ENCODE peak calls at places on chromosomes 6 and 20, in ten cellular contexts. W is effector memory CD4-positive, alpha-beta T cell; O is neuronal stem cell; J is CD8-positive, alpha-beta T cell; N is IMR-90; R is aorta; M is CD8-positive, alpha-beta memory T cell; Z is lower lobe of right lung; U is SJCRH30; X is left lung. C is an unnamed sample. For H3K4me1, the result is how much of the 10 kb centered on the place peaks cover.

GRCh38 chr6:131362070-131362469 is 211.0 kb upstream of the ARG1 start:
- DNase-seq in W (no peak), O (no peak), J (no peak), N (no peak), R (no peak), M (no peak), Z (no peak), U (no peak), X (no peak), C (no peak)

GRCh38 chr6:132219901-132220300 is 181.4 kb downstream of the MOXD1 start:
- DNase-seq in W (no peak), O (no peak), J (no peak), N (no peak), R (no peak), M (no peak), Z (no peak), U (no peak), X (no peak), C (no peak)

GRCh38 chr20:50625986-50626677 is 65.2 kb downstream of the RIPOR3 start:
- DNase-seq in W (no peak), O (no peak), J (no peak), N (peak), R (peak), M (no peak), Z (no peak), U (peak), X (no peak), C (no peak)

GRCh38 chr6:36071714-36072113 is 44.1 kb downstream of the MAPK14 start:
- DNase-seq in W (no peak), O (no peak), J (no peak), N (no peak), R (no peak), M (no peak), Z (no peak), U (no peak), X (no peak), C (no peak)

GRCh38 chr20:44254073-44254472 is 7.0 kb downstream of the GDAP1L1 start:
- DNase-seq in W (no peak), O (no peak), J (no peak), N (no peak), R (no peak), M (no peak), Z (no peak), U (no peak), X (no peak), C (no peak)

GRCh38 chr20:35578469-35578868 is 36.6 kb downstream of the ERGIC3 start:
- DNase-seq in W (no peak), O (no peak), J (no peak), N (no peak), R (no peak), M (no peak), Z (peak), U (no peak), X (no peak), C (no peak)

GRCh38 chr20:58614366-58614765 is 36.7 kb upstream of the STX16 start:
- DNase-seq in W (no peak), O (no peak), J (no peak), N (no peak), R (peak), M (no peak), Z (peak), U (no peak), X (no peak), C (no peak)

GRCh38 chr6:149130093-149130872 is 187.2 kb upstream of the TAB2 start:
- DNase-seq in W (no peak), O (no peak), J (no peak), N (peak), R (no peak), M (no peak), Z (no peak), U (no peak), X (no peak), C (no peak)

GRCh38 chr6:33621396-33622388 is 570 bp downstream of the ITPR3 start:
- DNase-seq in W (no peak), O (no peak), J (peak), N (no peak), R (no peak), M (peak), Z (peak), U (no peak), X (peak), C (peak)

GRCh38 chr6:147135211-147135672 is 69.0 kb upstream of the STXBP5 start:
- DNase-seq in W (no peak), O (no peak), J (no peak), N (peak), R (no peak), M (no peak), Z (no peak), U (peak), X (no peak), C (no peak)

GRCh38 chr6:97203343-97203742 is 79.7 kb downstream of the MMS22L start:
- DNase-seq in W (no peak), O (no peak), J (no peak), N (peak), R (no peak), M (no peak), Z (no peak), U (peak), X (no peak), C (no peak)

GRCh38 chr6:40556881-40557280 is 30.3 kb downstream of the LRFN2 start:
- DNase-seq in W (no peak), O (no peak), J (no peak), N (no peak), R (no peak), M (no peak), Z (no peak), U (no peak), X (no peak), C (no peak)

GRCh38 chr6:88760091-88760490 is 203.3 kb downstream of the RNGTT start:
- DNase-seq in W (no peak), O (no peak), J (no peak), N (no peak), R (no peak), M (no peak), Z (no peak), U (no peak), X (no peak), C (no peak)

GRCh38 chr6:15312500-15312899 is 66.6 kb downstream of the JARID2 start:
- DNase-seq in W (no peak), O (no peak), J (no peak), N (peak), R (no peak), M (no peak), Z (no peak), U (no peak), X (no peak), C (no peak)

GRCh38 chr6:73878403-73878802 is 182.4 kb downstream of the CD109 start:
- DNase-seq in W (no peak), O (no peak), J (no peak), N (no peak), R (no peak), M (no peak), Z (no peak), U (no peak), X (no peak), C (no peak)

GRCh38 chr6:169378620-169379381 is 125.2 kb upstream of the THBS2 start:
- DNase-seq in W (no peak), O (no peak), J (no peak), N (no peak), R (no peak), M (no peak), Z (no peak), U (no peak), X (no peak), C (no peak)

GRCh38 chr20:48384147-48384818 is 443.5 kb downstream of the PREX1 start:
- DNase-seq in W (no peak), O (no peak), J (no peak), N (no peak), R (no peak), M (no peak), Z (no peak), U (peak), X (no peak), C (no peak)

GRCh38 chr6:84926171-84926570 is 161.8 kb upstream of the TBX18 start:
- DNase-seq in W (no peak), O (no peak), J (no peak), N (no peak), R (no peak), M (no peak), Z (no peak), U (no peak), X (no peak), C (no peak)

GRCh38 chr6:38179300-38179699 is 359.8 kb downstream of the ZFAND3 start:
- DNase-seq in W (no peak), O (no peak), J (no peak), N (no peak), R (no peak), M (no peak), Z (no peak), U (no peak), X (peak), C (no peak)

GRCh38 chr6:155493694-155494143 is 38.1 kb upstream of the NOX3 start:
- DNase-seq in W (no peak), O (no peak), J (no peak), N (peak), R (peak), M (no peak), Z (no peak), U (peak), X (peak), C (no peak)

GRCh38 chr6:22236626-22237414 is 60.0 kb downstream of the PRL start:
- DNase-seq in W (no peak), O (no peak), J (no peak), N (peak), R (no peak), M (no peak), Z (no peak), U (no peak), X (no peak), C (peak)

GRCh38 chr6:21753571-21754108 is 160.1 kb downstream of the SOX4 start:
- DNase-seq in W (no peak), O (no peak), J (no peak), N (peak), R (no peak), M (no peak), Z (no peak), U (no peak), X (no peak), C (no peak)

GRCh38 chr20:6599876-6600275 is 167.6 kb upstream of the BMP2 start:
- DNase-seq in W (no peak), O (no peak), J (no peak), N (peak), R (no peak), M (no peak), Z (no peak), U (no peak), X (no peak), C (no peak)

GRCh38 chr6:134432036-134432435 is 114.1 kb upstream of the SGK1 start:
- DNase-seq in W (no peak), O (no peak), J (no peak), N (no peak), R (no peak), M (no peak), Z (no peak), U (no peak), X (no peak), C (no peak)

GRCh38 chr6:20891161-20891560 is 356.9 kb downstream of the CDKAL1 start:
- DNase-seq in W (no peak), O (no peak), J (no peak), N (no peak), R (no peak), M (no peak), Z (no peak), U (no peak), X (no peak), C (no peak)

GRCh38 chr6:84411060-84411629 is 183.7 kb upstream of the CEP162 start:
- DNase-seq in W (no peak), O (no peak), J (no peak), N (peak), R (no peak), M (no peak), Z (no peak), U (peak), X (no peak), C (no peak)

GRCh38 chr6:130132286-130132701 is 90.5 kb downstream of the SAMD3 start:
- DNase-seq in W (peak), O (no peak), J (peak), N (no peak), R (no peak), M (peak), Z (no peak), U (no peak), X (no peak), C (no peak)

GRCh38 chr6:169035381-169036280 is 218.0 kb downstream of the THBS2 start:
- DNase-seq in W (no peak), O (no peak), J (no peak), N (peak), R (peak), M (no peak), Z (no peak), U (peak), X (no peak), C (no peak)

GRCh38 chr6:22722913-22723312 is 153.5 kb downstream of the HDGFL1 start:
- DNase-seq in W (no peak), O (no peak), J (no peak), N (no peak), R (no peak), M (no peak), Z (no peak), U (no peak), X (no peak), C (no peak)

GRCh38 chr6:166616261-166617226 is 10.5 kb downstream of the RPS6KA2 start:
- DNase-seq in W (no peak), O (no peak), J (no peak), N (no peak), R (no peak), M (no peak), Z (no peak), U (no peak), X (no peak), C (no peak)

GRCh38 chr20:57128051-57128757 is 138.2 kb downstream of the BMP7 start:
- DNase-seq in W (no peak), O (no peak), J (no peak), N (no peak), R (no peak), M (no peak), Z (no peak), U (no peak), X (no peak), C (no peak)

GRCh38 chr6:145538996-145539395 is 196.3 kb downstream of the EPM2A start:
- DNase-seq in W (no peak), O (no peak), J (no peak), N (no peak), R (no peak), M (no peak), Z (no peak), U (no peak), X (no peak), C (no peak)

GRCh38 chr20:5140195-5140594 is 13.4 kb downstream of the CDS2 start:
- DNase-seq in W (no peak), O (no peak), J (no peak), N (peak), R (no peak), M (no peak), Z (no peak), U (no peak), X (no peak), C (no peak)

GRCh38 chr20:46458891-46459750 is 52.7 kb upstream of the ELMO2 start:
- DNase-seq in W (no peak), O (peak), J (no peak), N (no peak), R (peak), M (no peak), Z (peak), U (no peak), X (peak), C (no peak)

GRCh38 chr20:59933296-59933848 is at the start of gene SYCP2:
- DNase-seq in W (peak), O (no peak), J (peak), N (no peak), R (peak), M (peak), Z (peak), U (no peak), X (peak), C (peak)

GRCh38 chr6:138989098-138989983 is 1.3 kb upstream of the REPS1 start:
- DNase-seq in W (no peak), O (no peak), J (no peak), N (no peak), R (no peak), M (no peak), Z (no peak), U (peak), X (no peak), C (no peak)

GRCh38 chr6:1584996-1585668 is 24.6 kb upstream of the FOXC1 start:
- DNase-seq in W (no peak), O (no peak), J (no peak), N (no peak), R (no peak), M (no peak), Z (no peak), U (no peak), X (no peak), C (no peak)

GRCh38 chr6:23003671-23004598 is 434.6 kb downstream of the HDGFL1 start:
- DNase-seq in W (no peak), O (no peak), J (no peak), N (peak), R (peak), M (no peak), Z (no peak), U (peak), X (no peak), C (no peak)

GRCh38 chr6:36851632-36852031 is 12.4 kb upstream of the CPNE5 start:
- DNase-seq in W (no peak), O (no peak), J (no peak), N (no peak), R (no peak), M (no peak), Z (no peak), U (no peak), X (no peak), C (peak)

GRCh38 chr6:10528170-10528981 is 7.2 kb downstream of the GCNT2 start:
- DNase-seq in W (no peak), O (no peak), J (no peak), N (peak), R (no peak), M (no peak), Z (no peak), U (peak), X (peak), C (no peak)
- H3K4me1 ChIP-seq in W (under half), O (under half), J (under half), N (under half), R (under half), M (under half), Z (under half), U (under half), X (under half), C (under half)

GRCh38 chr6:11212625-11213024 is 19.8 kb downstream of the NEDD9 start:
- DNase-seq in W (no peak), O (no peak), J (no peak), N (peak), R (peak), M (no peak), Z (no peak), U (no peak), X (peak), C (no peak)
- H3K4me3 ChIP-seq in W (no peak), O (no peak), J (no peak), N (no peak), R (no peak), M (no peak), Z (no peak), U (no peak), X (no peak), C (no peak)

DNA sequence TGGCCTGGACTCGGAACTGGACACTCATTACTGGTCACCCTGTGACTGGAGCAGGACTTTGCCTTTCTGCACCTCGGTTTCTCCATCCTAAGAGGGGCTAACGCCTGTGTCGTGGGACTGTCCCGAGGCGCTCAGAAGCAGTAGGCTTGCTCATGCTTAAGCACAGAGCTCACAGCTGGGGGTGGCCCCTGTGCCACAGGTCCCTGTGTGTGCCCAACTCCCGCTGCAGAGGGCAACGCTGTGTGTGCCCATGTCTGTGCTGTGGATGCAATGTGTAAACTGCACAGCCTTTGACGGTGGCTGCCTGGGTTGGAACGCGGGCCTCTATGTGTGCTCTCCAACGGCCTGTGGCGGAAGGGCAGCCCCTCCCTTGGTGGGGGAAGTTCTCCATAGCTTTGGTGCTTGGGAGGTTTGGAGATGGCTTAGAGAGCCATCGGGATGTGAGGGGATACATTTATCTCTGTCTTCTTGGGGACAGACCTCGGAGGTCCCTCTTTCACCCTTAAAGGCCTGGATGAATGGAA is 10.7 kb upstream of the GATA5 start:
- DNase-seq in W (no peak), O (no peak), J (no peak), N (no peak), R (no peak), M (no peak), Z (no peak), U (no peak), X (no peak), C (no peak)
- H3K4me1 ChIP-seq in W (under half), O (under half), J (under half), N (under half), R (under half), M (under half), Z (under half), U (under half), X (under half), C (under half)

DNA sequence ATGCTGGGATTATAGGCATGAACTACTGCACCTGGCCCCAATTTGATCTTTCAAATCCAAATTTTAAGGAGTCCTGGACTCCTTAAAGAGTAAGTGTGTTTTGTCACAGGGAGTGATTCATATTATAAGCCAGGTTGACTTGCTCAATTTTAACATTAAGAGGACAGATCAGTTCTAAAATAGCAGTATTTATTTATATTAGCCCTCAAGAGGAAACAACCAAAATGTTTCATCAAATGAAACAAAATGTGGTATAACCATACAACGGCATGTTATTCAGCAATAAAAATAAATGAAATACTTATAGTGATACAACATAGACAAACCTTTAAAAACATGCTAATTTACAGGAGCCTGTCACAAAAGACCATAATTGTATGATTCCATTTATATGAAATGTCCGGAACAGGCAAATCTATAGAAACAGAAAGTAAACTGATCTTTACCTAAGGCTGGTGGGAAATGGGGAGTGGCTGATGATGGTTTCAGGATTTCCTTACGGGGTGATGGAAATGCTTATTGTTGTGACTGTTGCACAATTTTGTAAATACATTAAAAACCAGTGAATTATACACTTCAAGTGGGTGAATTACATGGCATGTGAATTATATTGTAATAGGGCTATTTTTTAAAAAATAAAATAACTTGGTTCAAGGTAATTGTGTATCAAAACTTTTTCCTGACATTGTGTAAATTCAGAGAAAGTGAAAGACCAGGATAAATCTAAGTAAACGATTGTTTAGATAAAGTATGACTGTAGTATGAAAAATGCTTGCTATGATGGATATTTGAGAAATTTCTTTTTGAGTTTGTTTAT is 637.3 kb downstream of the MMUT start:
- DNase-seq in W (no peak), O (no peak), J (no peak), N (peak), R (no peak), M (no peak), Z (no peak), U (no peak), X (no peak), C (no peak)
- H3K4me3 ChIP-seq in W (no peak), O (no peak), J (no peak), N (peak), R (no peak), M (no peak), Z (no peak), U (no peak), X (no peak), C (no peak)

GRCh38 chr6:25298508-25298834 is 19.3 kb downstream of the CARMIL1 start:
- DNase-seq in W (no peak), O (no peak), J (no peak), N (no peak), R (no peak), M (no peak), Z (no peak), U (no peak), X (no peak), C (no peak)

GRCh38 chr6:25301358-25301757 is 22.2 kb downstream of the CARMIL1 start:
- DNase-seq in W (no peak), O (no peak), J (no peak), N (no peak), R (no peak), M (no peak), Z (no peak), U (no peak), X (no peak), C (no peak)

GRCh38 chr6:25303234-25303633 is 24.1 kb downstream of the CARMIL1 start:
- DNase-seq in W (no peak), O (no peak), J (no peak), N (no peak), R (no peak), M (no peak), Z (no peak), U (no peak), X (no peak), C (no peak)

GRCh38 chr6:25302677-25303128 is 23.5 kb downstream of the CARMIL1 start:
- DNase-seq in W (no peak), O (no peak), J (no peak), N (peak), R (no peak), M (no peak), Z (no peak), U (no peak), X (no peak), C (no peak)

DNA sequence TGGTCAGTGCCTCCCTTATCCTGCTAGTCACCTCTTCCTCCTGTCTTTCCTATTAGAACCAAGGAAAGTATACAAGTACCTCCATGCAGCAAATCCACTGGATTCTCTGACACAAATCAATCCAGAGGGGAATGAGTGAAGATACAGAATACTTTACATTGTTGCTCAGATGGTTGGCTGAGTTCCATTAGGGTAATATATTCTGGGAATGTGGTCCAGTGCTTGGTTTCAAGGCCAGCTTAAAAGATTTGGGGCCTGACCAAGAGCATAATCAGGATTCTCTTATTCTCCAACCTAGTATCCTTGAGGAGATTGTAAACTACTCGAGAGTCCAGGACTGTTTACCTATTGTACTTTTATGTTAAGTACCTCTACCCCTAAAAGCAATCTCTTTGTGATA is 23.0 kb downstream of the CARMIL1 start:
- DNase-seq in W (no peak), O (no peak), J (no peak), N (no peak), R (no peak), M (no peak), Z (no peak), U (no peak), X (no peak), C (no peak)
- H3K4me1 ChIP-seq in W (under half), O (under half), J (under half), N (under half), R (under half), M (under half), Z (half or more), U (under half), X (under half), C (under half)

C was measured in suprapubic skin.